ENCODE peak calls at places on chromosome 2, in ten cellular contexts. One of them, this sample, is unnamed.

GRCh38 chr2:231710751-231711676 is 2.7 kb downstream of the PTMA start:
- DNase-seq in sigmoid colon: peak
- DNase-seq in SK-N-SH: peak
- DNase-seq in H1: no peak
- DNase-seq in HepG2: no peak
- DNase-seq in transverse colon: peak
- DNase-seq in K562: peak
- DNase-seq in upper lobe of left lung: no peak
- DNase-seq in stomach: peak
- DNase-seq in GM12878: no peak
- DNase-seq in this sample: peak

GRCh38 chr2:199471443-199472057 is 13.8 kb upstream of the SATB2 start:
- DNase-seq in sigmoid colon: no peak
- DNase-seq in SK-N-SH: peak
- DNase-seq in H1: no peak
- DNase-seq in HepG2: peak
- DNase-seq in transverse colon: peak
- DNase-seq in K562: peak
- DNase-seq in upper lobe of left lung: peak
- DNase-seq in stomach: peak
- DNase-seq in GM12878: no peak
- DNase-seq in this sample: peak

GRCh38 chr2:118168606-118169005 is 80.3 kb downstream of the INSIG2 start:
- DNase-seq in sigmoid colon: no peak
- DNase-seq in SK-N-SH: no peak
- DNase-seq in H1: no peak
- DNase-seq in HepG2: peak
- DNase-seq in transverse colon: no peak
- DNase-seq in K562: no peak
- DNase-seq in upper lobe of left lung: no peak
- DNase-seq in stomach: no peak
- DNase-seq in GM12878: no peak
- DNase-seq in this sample: no peak

GRCh38 chr2:162149940-162150339 is 2.1 kb downstream of the GCG start:
- DNase-seq in sigmoid colon: no peak
- DNase-seq in SK-N-SH: no peak
- DNase-seq in H1: no peak
- DNase-seq in HepG2: no peak
- DNase-seq in transverse colon: no peak
- DNase-seq in K562: no peak
- DNase-seq in upper lobe of left lung: no peak
- DNase-seq in stomach: no peak
- DNase-seq in GM12878: no peak
- DNase-seq in this sample: no peak

GRCh38 chr2:230153390-230153976 is 66.3 kb downstream of the SP110 start:
- DNase-seq in sigmoid colon: no peak
- DNase-seq in SK-N-SH: no peak
- DNase-seq in H1: no peak
- DNase-seq in HepG2: no peak
- DNase-seq in transverse colon: no peak
- DNase-seq in K562: no peak
- DNase-seq in upper lobe of left lung: no peak
- DNase-seq in stomach: no peak
- DNase-seq in GM12878: no peak
- DNase-seq in this sample: no peak

GRCh38 chr2:196277002-196277401 is 105.6 kb upstream of the STK17B start:
- DNase-seq in sigmoid colon: no peak
- DNase-seq in SK-N-SH: no peak
- DNase-seq in H1: no peak
- DNase-seq in HepG2: no peak
- DNase-seq in transverse colon: no peak
- DNase-seq in K562: peak
- DNase-seq in upper lobe of left lung: no peak
- DNase-seq in stomach: no peak
- DNase-seq in GM12878: no peak
- DNase-seq in this sample: no peak

GRCh38 chr2:120669121-120669952 is 66.3 kb upstream of the GLI2 start:
- DNase-seq in sigmoid colon: peak
- DNase-seq in SK-N-SH: peak
- DNase-seq in H1: no peak
- DNase-seq in HepG2: peak
- DNase-seq in transverse colon: no peak
- DNase-seq in K562: no peak
- DNase-seq in upper lobe of left lung: peak
- DNase-seq in stomach: peak
- DNase-seq in GM12878: no peak
- DNase-seq in this sample: peak

GRCh38 chr2:126986788-126987187 is 88.1 kb downstream of the TEX51 start:
- DNase-seq in sigmoid colon: no peak
- DNase-seq in SK-N-SH: no peak
- DNase-seq in H1: no peak
- DNase-seq in HepG2: no peak
- DNase-seq in transverse colon: no peak
- DNase-seq in K562: no peak
- DNase-seq in upper lobe of left lung: no peak
- DNase-seq in stomach: no peak
- DNase-seq in GM12878: no peak
- DNase-seq in this sample: no peak

GRCh38 chr2:216015722-216016464 is 2.5 kb upstream of the MREG start:
- DNase-seq in sigmoid colon: no peak
- DNase-seq in SK-N-SH: no peak
- DNase-seq in H1: no peak
- DNase-seq in HepG2: no peak
- DNase-seq in transverse colon: peak
- DNase-seq in K562: peak
- DNase-seq in upper lobe of left lung: no peak
- DNase-seq in stomach: no peak
- DNase-seq in GM12878: peak
- DNase-seq in this sample: no peak

GRCh38 chr2:118077636-118078247 is 10.5 kb upstream of the INSIG2 start:
- DNase-seq in sigmoid colon: no peak
- DNase-seq in SK-N-SH: no peak
- DNase-seq in H1: no peak
- DNase-seq in HepG2: peak
- DNase-seq in transverse colon: no peak
- DNase-seq in K562: no peak
- DNase-seq in upper lobe of left lung: no peak
- DNase-seq in stomach: no peak
- DNase-seq in GM12878: no peak
- DNase-seq in this sample: no peak

GRCh38 chr2:54595999-54596903 is 127.2 kb upstream of the EML6 start:
- DNase-seq in sigmoid colon: peak
- DNase-seq in SK-N-SH: no peak
- DNase-seq in H1: no peak
- DNase-seq in HepG2: no peak
- DNase-seq in transverse colon: no peak
- DNase-seq in K562: peak
- DNase-seq in upper lobe of left lung: no peak
- DNase-seq in stomach: no peak
- DNase-seq in GM12878: no peak
- DNase-seq in this sample: no peak

GRCh38 chr2:1563084-1563857 is 150.0 kb downstream of the TPO start:
- DNase-seq in sigmoid colon: peak
- DNase-seq in SK-N-SH: no peak
- DNase-seq in H1: no peak
- DNase-seq in HepG2: no peak
- DNase-seq in transverse colon: no peak
- DNase-seq in K562: no peak
- DNase-seq in upper lobe of left lung: no peak
- DNase-seq in stomach: no peak
- DNase-seq in GM12878: no peak
- DNase-seq in this sample: no peak

GRCh38 chr2:174761837-174762236 is 2.4 kb downstream of the CHRNA1 start:
- DNase-seq in sigmoid colon: no peak
- DNase-seq in SK-N-SH: no peak
- DNase-seq in H1: no peak
- DNase-seq in HepG2: no peak
- DNase-seq in transverse colon: no peak
- DNase-seq in K562: no peak
- DNase-seq in upper lobe of left lung: no peak
- DNase-seq in stomach: no peak
- DNase-seq in GM12878: no peak
- DNase-seq in this sample: no peak

GRCh38 chr2:156818944-156819343 is 382.8 kb downstream of the GPD2 start:
- DNase-seq in sigmoid colon: no peak
- DNase-seq in SK-N-SH: no peak
- DNase-seq in H1: no peak
- DNase-seq in HepG2: no peak
- DNase-seq in transverse colon: no peak
- DNase-seq in K562: no peak
- DNase-seq in upper lobe of left lung: no peak
- DNase-seq in stomach: no peak
- DNase-seq in GM12878: no peak
- DNase-seq in this sample: no peak

GRCh38 chr2:28991462-28991861 is 10.4 kb downstream of the TOGARAM2 start:
- DNase-seq in sigmoid colon: no peak
- DNase-seq in SK-N-SH: no peak
- DNase-seq in H1: no peak
- DNase-seq in HepG2: no peak
- DNase-seq in transverse colon: no peak
- DNase-seq in K562: no peak
- DNase-seq in upper lobe of left lung: no peak
- DNase-seq in stomach: no peak
- DNase-seq in GM12878: no peak
- DNase-seq in this sample: no peak

DNA sequence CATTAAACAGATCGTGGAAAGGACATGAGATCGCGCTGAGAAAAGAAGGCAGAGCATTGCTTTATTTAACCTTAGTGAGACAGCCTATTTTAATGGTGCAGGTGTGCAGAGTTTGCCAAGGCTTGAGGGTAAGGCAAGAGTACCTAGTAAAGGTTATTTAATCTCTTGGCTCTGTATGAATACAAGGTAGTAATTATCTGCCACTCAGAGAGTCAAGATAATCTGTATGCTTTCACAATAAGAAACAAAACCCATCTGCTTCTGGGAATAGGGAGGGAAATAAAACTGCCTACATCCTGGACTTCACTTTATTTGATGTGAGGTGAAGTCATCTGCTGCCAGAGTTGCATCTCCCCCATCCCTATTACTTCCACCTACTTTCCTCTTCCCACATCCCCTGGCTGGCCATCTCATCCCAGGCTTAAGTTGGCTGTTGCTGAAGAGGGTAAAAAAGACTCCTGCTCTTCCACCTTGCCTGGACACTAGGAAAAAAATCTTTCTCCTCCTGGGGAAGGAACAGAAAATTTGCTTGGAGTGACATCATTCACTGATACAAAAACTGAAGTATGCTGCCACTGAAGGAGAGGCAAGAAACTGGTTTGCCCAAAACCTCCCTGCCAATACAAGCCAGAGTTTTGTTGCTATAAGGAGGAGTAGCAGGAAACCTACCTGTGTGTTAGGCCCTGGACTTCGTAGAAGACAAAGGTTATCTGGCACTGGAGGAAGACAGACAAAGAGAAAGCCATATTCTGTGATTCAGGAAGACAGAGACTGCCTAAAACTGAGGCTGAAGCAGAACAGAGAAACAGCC is 35.8 kb upstream of the ARHGAP25 start:
- DNase-seq in sigmoid colon: no peak
- DNase-seq in SK-N-SH: no peak
- DNase-seq in H1: no peak
- DNase-seq in HepG2: no peak
- DNase-seq in transverse colon: no peak
- DNase-seq in K562: no peak
- DNase-seq in upper lobe of left lung: no peak
- DNase-seq in stomach: no peak
- DNase-seq in GM12878: no peak
- DNase-seq in this sample: no peak
- TF ChIP-seq POLR2AphosphoS5 in sigmoid colon: no peak
- TF ChIP-seq POLR2AphosphoS5 in SK-N-SH: no peak
- TF ChIP-seq POLR2AphosphoS5 in H1: no peak
- TF ChIP-seq POLR2AphosphoS5 in HepG2: no peak
- TF ChIP-seq POLR2AphosphoS5 in transverse colon: no peak
- TF ChIP-seq POLR2AphosphoS5 in K562: no peak
- TF ChIP-seq POLR2AphosphoS5 in upper lobe of left lung: no peak
- TF ChIP-seq POLR2AphosphoS5 in stomach: no peak
- TF ChIP-seq POLR2AphosphoS5 in GM12878: no peak
- TF ChIP-seq POLR2AphosphoS5 in this sample: no peak

DNA sequence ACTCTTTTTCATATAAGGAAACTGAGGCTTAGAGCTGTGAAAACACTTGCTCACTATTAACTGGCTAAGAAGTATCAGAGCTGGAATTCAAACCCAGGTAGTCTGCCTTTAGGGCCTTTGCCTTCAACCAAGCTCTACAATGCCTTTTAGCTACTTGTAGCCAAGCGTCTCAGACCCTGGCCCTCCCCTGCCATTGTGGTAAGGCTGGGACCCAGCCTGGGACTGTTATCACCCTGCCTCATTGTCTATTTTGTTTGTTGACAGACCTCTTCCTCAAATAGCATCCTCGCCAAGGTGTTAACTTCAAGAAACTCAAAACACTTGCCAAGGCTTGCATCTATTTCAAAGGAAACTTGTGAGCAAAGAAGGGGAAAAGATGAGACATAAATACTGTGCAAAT is 76.7 kb upstream of the CD28 start:
- DNase-seq in sigmoid colon: no peak
- DNase-seq in SK-N-SH: no peak
- DNase-seq in H1: no peak
- DNase-seq in HepG2: no peak
- DNase-seq in transverse colon: no peak
- DNase-seq in K562: no peak
- DNase-seq in upper lobe of left lung: no peak
- DNase-seq in stomach: no peak
- DNase-seq in GM12878: no peak
- DNase-seq in this sample: no peak
- TF ChIP-seq EP300 in sigmoid colon: no peak
- TF ChIP-seq EP300 in SK-N-SH: no peak
- TF ChIP-seq EP300 in H1: no peak
- TF ChIP-seq EP300 in HepG2: no peak
- TF ChIP-seq EP300 in transverse colon: no peak
- TF ChIP-seq EP300 in K562: no peak
- TF ChIP-seq EP300 in upper lobe of left lung: no peak
- TF ChIP-seq EP300 in stomach: no peak
- TF ChIP-seq EP300 in GM12878: no peak
- TF ChIP-seq EP300 in this sample: no peak

GRCh38 chr2:47069628-47070154 is 85.4 kb downstream of the STPG4 start:
- DNase-seq in sigmoid colon: no peak
- DNase-seq in SK-N-SH: peak
- DNase-seq in H1: peak
- DNase-seq in HepG2: peak
- DNase-seq in transverse colon: peak
- DNase-seq in K562: no peak
- DNase-seq in upper lobe of left lung: no peak
- DNase-seq in stomach: peak
- DNase-seq in GM12878: no peak
- DNase-seq in this sample: no peak
- TF ChIP-seq POLR2AphosphoS5 in sigmoid colon: peak
- TF ChIP-seq POLR2AphosphoS5 in SK-N-SH: peak
- TF ChIP-seq POLR2AphosphoS5 in H1: no peak
- TF ChIP-seq POLR2AphosphoS5 in HepG2: no peak
- TF ChIP-seq POLR2AphosphoS5 in transverse colon: peak
- TF ChIP-seq POLR2AphosphoS5 in K562: no peak
- TF ChIP-seq POLR2AphosphoS5 in upper lobe of left lung: peak
- TF ChIP-seq POLR2AphosphoS5 in stomach: peak
- TF ChIP-seq POLR2AphosphoS5 in GM12878: no peak
- TF ChIP-seq POLR2AphosphoS5 in this sample: peak

DNA sequence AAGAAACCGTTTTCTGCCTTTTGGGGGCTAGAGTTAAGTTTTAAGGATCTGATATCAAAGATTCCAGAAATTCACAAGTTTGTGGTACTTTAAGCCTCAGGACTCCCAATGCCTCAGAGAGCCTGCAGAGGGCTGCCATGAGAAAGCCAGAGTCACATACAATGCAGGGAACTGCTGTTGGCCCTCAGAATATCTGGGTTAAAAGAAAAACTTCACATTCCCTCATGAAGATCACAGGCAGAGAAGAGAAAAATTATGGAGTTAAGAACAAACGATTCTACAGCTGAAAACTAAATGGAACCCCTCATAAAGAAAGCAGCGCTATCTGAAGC is 39.5 kb downstream of the HDAC4 start:
- DNase-seq in sigmoid colon: peak
- DNase-seq in SK-N-SH: no peak
- DNase-seq in H1: no peak
- DNase-seq in HepG2: no peak
- DNase-seq in transverse colon: no peak
- DNase-seq in K562: peak
- DNase-seq in upper lobe of left lung: no peak
- DNase-seq in stomach: no peak
- DNase-seq in GM12878: no peak
- DNase-seq in this sample: no peak
- TF ChIP-seq EP300 in sigmoid colon: no peak
- TF ChIP-seq EP300 in SK-N-SH: no peak
- TF ChIP-seq EP300 in H1: no peak
- TF ChIP-seq EP300 in HepG2: no peak
- TF ChIP-seq EP300 in transverse colon: no peak
- TF ChIP-seq EP300 in K562: no peak
- TF ChIP-seq EP300 in upper lobe of left lung: no peak
- TF ChIP-seq EP300 in stomach: no peak
- TF ChIP-seq EP300 in GM12878: no peak
- TF ChIP-seq EP300 in this sample: no peak